ENCODE peak calls at places on chromosomes 2 and 18, in nine cellular contexts. Q, F, R, W, C, L, B, Z and V are unnamed samples.

GRCh38 chr2:88053301-88053700 is 2.3 kb downstream of the KRCC1 start:
- DNase-seq in R (no peak), Z (no peak), F (no peak), W (peak; percentile 22), L (no peak), B (no peak), C (no peak), Q (no peak), V (no peak)

GRCh38 chr18:36798738-36799473 is 29.9 kb downstream of the TPGS2 start:
- DNase-seq in L (no peak), F (no peak), B (no peak), R (no peak), Z (no peak), Q (no peak), W (no peak), C (no peak), V (no peak)

GRCh38 chr2:116109471-116109870 is 1667.0 kb downstream of the DPP10 start:
- DNase-seq in R (no peak), Z (no peak), F (no peak), Q (no peak), B (no peak), L (no peak), W (no peak), C (no peak), V (no peak)

GRCh38 chr2:222922019-222922800 is 61.4 kb downstream of the ACSL3 start:
- DNase-seq in Q (no peak), F (no peak), Z (no peak), L (no peak), B (no peak), C (no peak), W (no peak), R (no peak), V (no peak)

GRCh38 chr2:151032741-151033152 is 228.9 kb downstream of the RBM43 start:
- DNase-seq in B (no peak), W (no peak), C (no peak), F (no peak), L (no peak), Q (no peak), R (no peak), Z (no peak), V (no peak)

GRCh38 chr2:25297738-25298137 is 44.0 kb downstream of the DNMT3A start:
- DNase-seq in L (no peak), F (no peak), B (no peak), R (no peak), W (no peak), Q (no peak), Z (no peak), C (no peak), V (no peak)

GRCh38 chr2:10022041-10022421 is 21.3 kb upstream of the KLF11 start:
- DNase-seq in R (no peak), F (no peak), B (no peak), W (no peak), C (no peak), Z (no peak), Q (no peak), L (no peak), V (no peak)

GRCh38 chr2:169185711-169186110 is 116.3 kb downstream of the DHRS9 start:
- DNase-seq in L (no peak), Q (no peak), B (no peak), F (no peak), C (no peak), W (no peak), R (no peak), Z (no peak), V (no peak)

GRCh38 chr2:238308177-238308576 is 12.1 kb upstream of the TRAF3IP1 start:
- DNase-seq in C (no peak), B (no peak), W (no peak), F (no peak), Z (no peak), L (no peak), R (peak; percentile 12), Q (no peak), V (no peak)

GRCh38 chr2:74458957-74459290 is 686 bp downstream of the WBP1 start:
- DNase-seq in F (no peak), R (no peak), C (no peak), L (no peak), B (no peak), Z (no peak), Q (no peak), W (no peak), V (no peak)

GRCh38 chr2:209423562-209424541 is at the start of gene MAP2:
- DNase-seq in W (peak; percentile 87), F (peak; percentile 80), R (peak; percentile 77), Z (peak; percentile 76), Q (no peak), C (peak; percentile 79), L (peak; percentile 89), B (peak; percentile 87), V (peak; percentile 84)

GRCh38 chr2:233845301-233846060 is 8.9 kb downstream of the HJURP start:
- DNase-seq in B (no peak), Z (no peak), C (no peak), L (no peak), Q (no peak), W (no peak), R (no peak), F (no peak), V (peak; percentile 1)

GRCh38 chr2:54459037-54459441 is 2.9 kb downstream of the SPTBN1 start:
- DNase-seq in Q (no peak), B (no peak), F (no peak), Z (no peak), W (no peak), L (no peak), R (no peak), C (no peak), V (no peak)

GRCh38 chr2:54691439-54692135 is 31.9 kb upstream of the EML6 start:
- DNase-seq in B (no peak), C (no peak), Q (no peak), R (no peak), W (peak; percentile 42), L (no peak), F (no peak), Z (no peak), V (no peak)

GRCh38 chr2:180979935-180980184 is 545 bp upstream of the UBE2E3 start:
- DNase-seq in L (no peak), B (no peak), Q (no peak), R (no peak), F (no peak), C (no peak), Z (no peak), W (no peak), V (no peak)

GRCh38 chr2:180980943-180981898 is 816 bp downstream of the UBE2E3 start:
- DNase-seq in R (no peak), B (peak; percentile 40), C (peak; percentile 26), L (no peak), Z (no peak), W (peak; percentile 15), F (peak; percentile 15), Q (no peak), V (peak; percentile 38)

GRCh38 chr2:180983468-180984388 is 3.3 kb downstream of the UBE2E3 start:
- DNase-seq in L (no peak), F (peak; percentile 30), B (no peak), C (peak; percentile 37), R (no peak), Z (no peak), Q (no peak), W (peak; percentile 63), V (peak; percentile 60)

GRCh38 chr2:180979086-180979934 is 1.1 kb upstream of the UBE2E3 start:
- DNase-seq in Z (no peak), C (no peak), R (no peak), Q (no peak), W (peak; percentile 11), F (no peak), L (no peak), B (no peak), V (no peak)

GRCh38 chr2:180980185-180980942 is at the start of gene UBE2E3:
- DNase-seq in F (peak; percentile 72), W (peak; percentile 87), B (peak; percentile 84), L (peak; percentile 91), Z (peak; percentile 56), C (peak; percentile 83), R (peak; percentile 88), Q (no peak), V (peak; percentile 85)
- TF ChIP-seq POLR2A in F (peak; percentile 34), W (peak; percentile 46), B (no peak), L (peak; percentile 88), Z (no peak), C (peak; percentile 50), R (peak; percentile 32), Q (peak; percentile 70), V (no peak)

DNA sequence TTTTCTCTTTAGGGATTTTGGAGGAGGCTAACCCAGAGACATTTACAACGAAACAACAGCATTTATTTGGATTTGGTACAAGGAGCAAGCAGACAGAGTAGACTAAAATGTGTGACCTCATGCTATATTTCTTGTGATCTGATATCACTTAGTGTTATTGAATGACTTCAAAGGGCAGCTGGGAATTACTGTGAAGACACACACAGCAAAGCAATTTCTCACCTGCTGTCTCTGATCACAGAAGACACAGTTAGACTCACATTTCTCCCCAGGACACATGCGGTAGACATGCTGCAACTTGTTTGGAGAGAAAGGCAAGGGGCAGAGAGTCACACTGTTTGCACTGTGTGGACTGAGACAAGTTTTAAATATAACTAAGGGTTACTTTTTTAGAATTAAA is 67.5 kb downstream of the LTBP1 start:
- DNase-seq in R (no peak), B (no peak), Z (no peak), C (no peak), L (no peak), F (no peak), W (no peak), Q (no peak), V (no peak)
- TF ChIP-seq CTCF in R (no peak), B (no peak), Z (no peak), C (no peak), L (no peak), F (no peak), W (no peak), Q (no peak), V (no peak)

GRCh38 chr2:200208041-200208440 is 98.5 kb upstream of the SPATS2L start:
- DNase-seq in R (no peak), F (no peak), L (no peak), Q (no peak), B (no peak), W (no peak), C (no peak), Z (no peak), V (no peak)
- H3K27ac ChIP-seq in R (no peak overlapping the region), F (no peak overlapping the region), L (no peak overlapping the region), Q (no peak overlapping the region), B (no peak overlapping the region), W (no peak overlapping the region), C (no peak overlapping the region), Z (no peak overlapping the region), V (no peak overlapping the region)

GRCh38 chr2:32166115-32166549 is 468 bp downstream of the SLC30A6 start:
- DNase-seq in C (no peak), B (no peak), W (no peak), F (no peak), R (no peak), Q (no peak), L (no peak), Z (no peak), V (no peak)

GRCh38 chr2:32172870-32173269 is 7.2 kb downstream of the SLC30A6 start:
- DNase-seq in W (no peak), R (no peak), F (no peak), L (no peak), Z (no peak), B (no peak), C (no peak), Q (no peak), V (no peak)

DNA sequence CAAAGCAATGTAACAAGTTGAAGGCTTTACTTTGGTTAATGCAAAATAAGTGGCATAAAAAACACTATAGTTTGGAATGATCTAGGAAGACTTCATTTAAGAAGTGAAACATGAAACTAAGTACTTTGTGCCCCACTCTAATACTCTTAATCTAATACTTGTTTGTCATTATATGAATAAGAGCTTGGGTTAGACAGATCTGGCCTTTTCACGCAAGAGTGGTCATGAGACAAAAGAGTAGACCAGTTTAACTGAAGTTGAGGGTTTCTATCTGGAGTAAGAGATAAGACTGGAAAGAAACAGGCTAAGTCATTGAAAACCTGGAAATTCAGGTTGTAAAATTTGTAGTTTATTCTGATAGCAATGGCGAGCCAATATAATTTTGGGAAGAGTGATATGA is 2.8 kb downstream of the SLC30A6 start:
- DNase-seq in L (no peak), C (no peak), Z (no peak), F (no peak), Q (peak; percentile 66), R (no peak), W (no peak), B (no peak), V (no peak)
- TF ChIP-seq POLR2A in L (no peak), C (no peak), Z (no peak), F (no peak), Q (no peak), R (no peak), W (no peak), B (no peak), V (no peak)